ENCODE peak calls at places on chromosomes 2 and 18, in four cellular contexts. G is IMR-90, B is K562, Z is OCI-LY7. U is an unnamed sample.

GRCh38 chr2:218074031-218074430 is 5.0 kb downstream of the RUFY4 start:
- DNase-seq in G (peak), Z (peak), B (peak), U (no peak)

GRCh38 chr2:15943378-15943851 is 3.1 kb downstream of the MYCN start:
- DNase-seq in B (peak), Z (no peak), G (no peak), U (peak)

GRCh38 chr2:23545391-23545790 is 160.4 kb downstream of the KLHL29 start:
- DNase-seq in B (no peak), G (peak), Z (no peak), U (peak)

GRCh38 chr18:31102941-31103340 is 720 bp upstream of the DSC2 start:
- DNase-seq in Z (no peak), G (no peak), B (peak), U (no peak)

GRCh38 chr18:77567202-77567601 is 317.6 kb downstream of the GALR1 start:
- DNase-seq in B (no peak), G (no peak), Z (no peak), U (no peak)

GRCh38 chr2:189534854-189535253 is 45.7 kb downstream of the SLC40A1 start:
- DNase-seq in G (peak), Z (no peak), B (no peak), U (no peak)

GRCh38 chr2:71276311-71277158 is 49.6 kb upstream of the PAIP2B start:
- DNase-seq in G (peak), B (peak), Z (peak), U (peak)

GRCh38 chr2:99555410-99555809 is 65.6 kb upstream of the REV1 start:
- DNase-seq in B (no peak), G (no peak), Z (no peak), U (no peak)

GRCh38 chr2:232292395-232293154 is 86.0 kb upstream of the ALPP start:
- DNase-seq in Z (peak), G (peak), B (peak), U (peak)

GRCh38 chr2:223538920-223539440 is 63.2 kb downstream of the SCG2 start:
- DNase-seq in G (no peak), Z (no peak), B (no peak), U (peak)

GRCh38 chr2:173149491-173149890 is 73.8 kb downstream of the MAP3K20 start:
- DNase-seq in Z (no peak), B (no peak), G (no peak), U (no peak)

GRCh38 chr2:74975016-74975415 is 16.6 kb downstream of the POLE4 start:
- DNase-seq in G (no peak), B (no peak), Z (no peak), U (no peak)

GRCh38 chr18:33676593-33676992 is 98.6 kb downstream of the ASXL3 start:
- DNase-seq in Z (no peak), B (no peak), G (no peak), U (no peak)

GRCh38 chr2:165417009-165417408 is 52.5 kb upstream of the CSRNP3 start:
- DNase-seq in G (no peak), B (no peak), Z (no peak), U (no peak)

GRCh38 chr2:110852051-110852450 is 119.7 kb downstream of the ACOXL start:
- DNase-seq in B (no peak), G (no peak), Z (no peak), U (no peak)

GRCh38 chr2:231308631-231309414 is 86.7 kb upstream of the B3GNT7 start:
- DNase-seq in Z (no peak), G (peak), B (no peak), U (no peak)

GRCh38 chr2:43519711-43520221 is 76.1 kb downstream of the THADA start:
- DNase-seq in Z (no peak), G (peak), B (no peak), U (no peak)

GRCh38 chr2:27323592-27324285 is 842 bp upstream of the MPV17 start:
- DNase-seq in Z (no peak), B (peak), G (no peak), U (no peak)

GRCh38 chr2:179861777-179862117 is 335 bp upstream of the ZNF385B start:
- DNase-seq in B (no peak), G (peak), Z (peak), U (no peak)

DNA sequence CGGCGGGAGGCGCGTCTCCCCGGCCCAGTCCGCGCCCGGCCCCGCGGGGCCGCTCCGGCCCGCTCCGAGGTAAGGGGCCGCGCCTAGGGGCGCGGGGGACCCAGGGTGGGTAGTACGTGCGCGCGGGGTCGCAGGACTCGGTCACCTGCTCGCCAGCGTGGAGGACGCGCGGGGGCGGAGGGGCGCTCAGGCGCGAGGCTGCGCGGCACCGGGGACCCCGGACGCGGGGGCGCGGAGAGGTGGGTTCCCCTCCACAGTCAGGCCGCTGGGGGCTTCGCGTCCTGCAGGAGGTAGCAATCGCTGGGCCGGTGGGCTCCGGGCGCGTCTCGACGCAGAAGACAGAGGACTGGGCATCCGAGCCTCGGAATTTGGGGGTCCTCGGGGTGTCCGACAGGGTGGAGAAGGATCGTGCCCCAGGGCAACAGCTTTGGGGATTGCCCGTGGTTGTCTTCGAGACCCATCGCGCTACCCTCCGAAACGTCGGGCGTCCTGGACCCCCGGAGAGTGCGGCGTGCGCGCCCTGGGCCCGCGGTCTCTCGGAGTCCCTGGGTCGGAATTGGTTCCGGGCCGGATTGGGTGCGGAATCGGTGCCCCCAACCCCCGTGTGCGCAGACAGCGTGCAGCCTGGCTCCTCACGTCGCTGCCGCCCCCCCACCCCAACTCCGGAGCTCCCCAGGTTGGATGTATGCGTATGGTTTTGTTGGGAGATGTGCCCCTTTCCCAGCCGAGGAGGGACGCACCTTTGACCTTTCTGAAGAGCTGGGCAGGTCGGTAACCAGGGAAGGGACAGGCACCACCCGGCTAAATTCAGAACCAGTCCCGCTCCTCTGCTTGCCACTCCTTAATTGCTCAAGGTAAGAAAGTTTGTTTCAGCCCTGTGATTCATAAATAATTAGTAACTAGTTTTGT is 661 bp downstream of the NPAS2 start:
- DNase-seq in Z (no peak), B (no peak), G (no peak), U (no peak)
- H3K4me2 ChIP-seq in Z (no peak), B (no peak), G (peak), U (peak)

GRCh38 chr2:113173563-113174368 is at the start of gene PSD4:
- DNase-seq in G (no peak), B (peak), Z (peak), U (no peak)

GRCh38 chr2:113175736-113176695 is 2.2 kb downstream of the PSD4 start:
- DNase-seq in B (no peak), G (no peak), Z (peak), U (no peak)

GRCh38 chr2:113175101-113175628 is 1.4 kb downstream of the PSD4 start:
- DNase-seq in Z (peak), B (no peak), G (no peak), U (no peak)

GRCh38 chr2:113172721-113173562 is 829 bp upstream of the PSD4 start:
- DNase-seq in Z (no peak), B (no peak), G (no peak), U (no peak)

GRCh38 chr2:113174369-113174735 is 581 bp downstream of the PSD4 start:
- DNase-seq in G (no peak), B (peak), Z (peak), U (no peak)
- H3K4me2 ChIP-seq in G (no peak), B (peak), Z (peak), U (no peak)

DNA sequence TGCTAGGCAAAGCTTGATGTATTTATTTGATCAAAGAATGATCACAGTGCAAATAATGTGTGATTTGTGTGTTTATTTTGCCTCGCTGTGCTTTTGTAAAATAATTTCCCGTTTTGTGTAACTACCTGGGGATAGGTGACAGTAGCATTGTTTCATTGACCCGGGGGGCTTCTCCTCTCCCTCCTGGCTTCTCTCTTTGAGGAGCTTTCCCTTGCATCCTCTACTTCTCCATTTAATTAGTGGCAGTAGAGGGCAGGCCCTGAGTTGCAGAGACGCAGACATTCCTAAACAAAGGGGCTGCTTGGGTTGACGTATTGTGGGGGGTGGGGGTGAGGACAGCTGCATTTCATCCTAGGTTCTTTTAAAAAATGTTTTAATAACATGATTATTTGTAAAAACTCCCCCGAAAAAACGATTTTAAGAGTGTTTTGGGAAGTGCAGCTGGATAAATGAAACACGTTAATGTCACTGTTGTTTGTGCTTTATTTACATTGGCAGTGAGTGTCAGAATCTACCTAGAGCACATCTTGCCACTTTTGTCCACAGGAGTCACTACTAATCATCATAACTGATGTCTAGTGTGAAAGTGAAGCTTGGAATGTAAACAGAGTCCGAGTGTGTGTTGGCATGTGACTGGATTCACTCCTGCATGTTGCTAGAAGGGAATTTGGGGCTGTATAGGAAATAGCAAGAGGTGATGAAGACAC is 2.2 kb downstream of the NEDD4L start:
- DNase-seq in G (no peak), Z (no peak), B (no peak), U (no peak)
- H3K4me2 ChIP-seq in G (peak), Z (peak), B (peak), U (peak)

GRCh38 chr2:211103989-211104388 is 547.6 kb downstream of the CPS1 start:
- DNase-seq in Z (no peak), G (no peak), B (no peak), U (no peak)
- H3K4me2 ChIP-seq in Z (no peak), G (no peak), B (no peak), U (no peak)

DNA sequence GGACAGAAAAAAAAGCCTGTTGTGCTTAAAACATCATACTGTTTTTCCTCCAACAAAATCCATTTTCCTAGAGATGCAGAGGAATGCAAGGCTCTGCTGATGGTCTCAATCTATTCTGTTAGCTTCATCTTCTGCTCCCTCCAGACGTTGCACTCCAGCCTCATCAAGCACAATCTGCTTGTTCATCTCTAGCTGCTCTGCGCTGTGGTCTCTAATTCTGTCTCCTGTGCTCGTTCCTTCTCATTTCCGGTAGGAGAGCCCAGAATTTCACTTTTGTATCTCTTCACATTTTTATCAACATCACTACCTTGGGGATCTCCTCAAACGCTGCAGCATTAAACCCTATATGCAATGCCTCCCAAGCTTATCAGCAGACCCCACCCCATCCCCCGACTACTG is 708.9 kb downstream of the RNF144A start:
- DNase-seq in B (no peak), Z (peak), G (no peak), U (no peak)
- H3K4me2 ChIP-seq in B (no peak), Z (peak), G (no peak), U (no peak)

GRCh38 chr2:127137225-127137624 is 30.3 kb upstream of the BIN1 start:
- DNase-seq in Z (no peak), B (no peak), G (no peak), U (no peak)

GRCh38 chr2:127137741-127138140 is 30.8 kb upstream of the BIN1 start:
- DNase-seq in B (no peak), G (no peak), Z (no peak), U (no peak)

GRCh38 chr2:127133793-127134192 is 26.8 kb upstream of the BIN1 start:
- DNase-seq in G (no peak), B (no peak), Z (no peak), U (no peak)

GRCh38 chr2:127134833-127135830 is 28.2 kb upstream of the BIN1 start:
- DNase-seq in Z (no peak), G (no peak), B (peak), U (peak)

DNA sequence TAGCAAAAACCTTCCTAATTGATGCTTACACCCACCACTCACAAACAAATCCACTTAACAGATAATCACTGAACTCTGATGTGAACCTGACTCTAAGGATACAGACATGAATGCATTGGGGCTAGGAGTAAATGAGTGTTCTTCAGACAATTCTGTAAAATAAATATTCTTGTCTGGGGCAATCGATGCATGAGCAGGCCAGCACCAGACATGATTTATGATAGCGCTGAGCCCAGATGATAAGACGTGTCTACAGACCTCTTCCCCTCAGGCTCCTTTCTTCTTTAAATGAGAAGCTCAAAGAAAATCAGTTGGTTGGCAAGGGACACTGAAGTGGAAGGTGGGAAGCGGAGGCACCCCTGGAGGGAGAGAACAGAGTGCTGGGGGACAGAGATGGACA is 27.3 kb upstream of the BIN1 start:
- DNase-seq in G (no peak), B (peak), Z (no peak), U (peak)
- H3K4me2 ChIP-seq in G (no peak), B (no peak), Z (no peak), U (no peak)

DNA sequence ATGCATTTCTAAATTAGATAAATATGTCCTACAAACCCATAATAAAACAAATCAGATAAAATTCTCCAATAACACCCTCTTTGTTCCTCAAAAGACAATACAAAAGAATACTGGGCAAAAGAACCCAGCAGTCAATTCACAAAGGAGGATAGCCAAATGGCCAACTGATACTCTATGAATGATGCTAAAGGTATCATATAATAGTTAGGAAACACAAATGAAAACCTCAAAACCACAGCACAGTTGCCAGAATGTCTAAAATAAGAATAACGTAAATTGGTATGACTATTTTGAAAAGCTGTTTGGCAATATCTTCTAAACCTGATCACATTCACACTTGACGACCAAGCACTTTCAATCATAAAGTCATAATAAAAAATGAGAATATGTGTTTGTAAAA is 315.4 kb downstream of the CDH7 start:
- DNase-seq in G (no peak), Z (no peak), B (no peak), U (no peak)
- H3K4me2 ChIP-seq in G (no peak), Z (no peak), B (no peak), U (no peak)

DNA sequence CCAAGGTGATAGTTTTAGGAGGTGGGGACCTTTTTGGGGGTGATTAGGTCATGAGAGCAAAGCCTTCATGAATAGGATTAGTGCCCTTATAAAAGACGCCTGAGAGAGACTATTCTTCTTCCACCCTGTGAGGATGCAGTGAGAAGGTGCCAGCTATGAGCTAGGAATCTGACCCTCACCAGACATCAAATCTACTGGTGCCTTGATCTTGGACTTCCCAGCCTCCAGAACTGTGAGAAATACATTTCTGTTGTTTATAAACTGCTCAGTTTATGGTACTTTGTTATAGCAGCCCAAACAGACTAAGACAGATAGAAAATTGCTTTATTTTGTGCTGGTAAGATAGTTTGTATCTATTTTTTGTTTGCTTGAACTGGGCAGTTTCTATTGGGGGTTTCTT is 40.1 kb downstream of the PHLPP1 start:
- DNase-seq in Z (no peak), G (no peak), B (no peak), U (no peak)
- H3K4me2 ChIP-seq in Z (no peak), G (no peak), B (no peak), U (no peak)